ENCODE peak calls at places on chromosome 1, in six cellular contexts. C is K562, W is A549, H is HepG2, U is endothelial cell of umbilical vein, Y is GM12878. A is an unnamed sample.

GRCh38 chr1:64133036-64133435 is 70.4 kb upstream of the UBE2U start:
- DNase-seq in C (no peak), W (peak), H (no peak), U (peak), Y (no peak), A (no peak)

GRCh38 chr1:181089777-181090505 is 1.4 kb downstream of the IER5 start:
- DNase-seq in C (peak), W (no peak), H (peak), U (peak), Y (no peak), A (peak)

GRCh38 chr1:228940526-228940925 is 205.2 kb downstream of the RHOU start:
- DNase-seq in C (no peak), W (no peak), H (no peak), U (no peak), Y (no peak), A (no peak)

GRCh38 chr1:178495741-178496409 is 889 bp downstream of the CLEC20A start:
- DNase-seq in C (no peak), W (no peak), H (no peak), U (no peak), Y (no peak), A (no peak)

GRCh38 chr1:235127774-235128452 is 724 bp downstream of the TOMM20 start:
- DNase-seq in C (no peak), W (no peak), H (no peak), U (peak), Y (no peak), A (peak)

GRCh38 chr1:232678185-232678886 is 48.4 kb upstream of the SIPA1L2 start:
- DNase-seq in C (no peak), W (peak), H (no peak), U (peak), Y (no peak), A (no peak)

GRCh38 chr1:113830039-113830438 is 17.8 kb upstream of the RSBN1 start:
- DNase-seq in C (no peak), W (no peak), H (no peak), U (no peak), Y (no peak), A (no peak)

GRCh38 chr1:31013187-31013864 is 52.2 kb downstream of the PUM1 start:
- DNase-seq in C (no peak), W (no peak), H (peak), U (peak), Y (no peak), A (peak)

GRCh38 chr1:57934745-57935144 is 510.9 kb upstream of the DAB1 start:
- DNase-seq in C (no peak), W (no peak), H (no peak), U (no peak), Y (no peak), A (no peak)

GRCh38 chr1:41507152-41507720 is 22.8 kb upstream of the EDN2 start:
- DNase-seq in C (no peak), W (no peak), H (no peak), U (no peak), Y (no peak), A (no peak)

GRCh38 chr1:15957221-15958090 is 18.4 kb downstream of the ZBTB17 start:
- DNase-seq in C (peak), W (no peak), H (no peak), U (no peak), Y (no peak), A (no peak)

GRCh38 chr1:46315669-46316403 is 12.3 kb downstream of the UQCRH start:
- DNase-seq in C (no peak), W (no peak), H (no peak), U (no peak), Y (no peak), A (no peak)

GRCh38 chr1:17308593-17308992 is 596 bp downstream of the PADI4 start:
- DNase-seq in C (no peak), W (no peak), H (no peak), U (no peak), Y (no peak), A (peak)

GRCh38 chr1:13725714-13726175 is 25.8 kb downstream of the PRDM2 start:
- DNase-seq in C (peak), W (peak), H (peak), U (peak), Y (no peak), A (peak)

GRCh38 chr1:206032356-206033140 is 8.9 kb upstream of the CTSE start:
- DNase-seq in C (no peak), W (no peak), H (no peak), U (peak), Y (no peak), A (no peak)

GRCh38 chr1:46394108-46394871 is at the start of gene FAAH:
- DNase-seq in C (no peak), W (no peak), H (peak), U (no peak), Y (no peak), A (no peak)

GRCh38 chr1:43359696-43360095 is 915 bp downstream of the CDC20 start:
- DNase-seq in C (no peak), W (no peak), H (no peak), U (no peak), Y (no peak), A (peak)

GRCh38 chr1:1562556-1563195 is 12.0 kb downstream of the SSU72 start:
- DNase-seq in C (no peak), W (no peak), H (no peak), U (no peak), Y (no peak), A (no peak)

GRCh38 chr1:2921970-2922686 is 99.1 kb upstream of the ACTRT2 start:
- DNase-seq in C (peak), W (peak), H (no peak), U (no peak), Y (no peak), A (peak)

GRCh38 chr1:64472805-64473204 is 2.9 kb downstream of the CACHD1 start:
- DNase-seq in C (no peak), W (no peak), H (no peak), U (no peak), Y (no peak), A (no peak)

GRCh38 chr1:59412705-59413326 is 115.9 kb downstream of the FGGY start:
- DNase-seq in C (no peak), W (no peak), H (no peak), U (no peak), Y (no peak), A (peak)

GRCh38 chr1:202835548-202836072 is 24.9 kb downstream of the PCAT6 start:
- DNase-seq in C (no peak), W (no peak), H (no peak), U (no peak), Y (no peak), A (peak)

GRCh38 chr1:151773698-151774097 is 10.4 kb upstream of the MRPL9 start:
- DNase-seq in C (no peak), W (no peak), H (no peak), U (no peak), Y (no peak), A (no peak)

GRCh38 chr1:172382406-172382805 is 38.1 kb upstream of the C1orf105 start:
- DNase-seq in C (no peak), W (no peak), H (no peak), U (no peak), Y (no peak), A (no peak)

GRCh38 chr1:84780000-84780716 is 89.9 kb upstream of the SSX2IP start:
- DNase-seq in C (no peak), W (no peak), H (no peak), U (no peak), Y (no peak), A (peak)

GRCh38 chr1:83011270-83011669 is 987.7 kb downstream of the TTLL7 start:
- DNase-seq in C (no peak), W (no peak), H (no peak), U (no peak), Y (no peak), A (no peak)

GRCh38 chr1:64664287-64664686 is 80.6 kb upstream of the RAVER2 start:
- DNase-seq in C (no peak), W (no peak), H (no peak), U (no peak), Y (no peak), A (no peak)

GRCh38 chr1:8004113-8004802 is 21.9 kb downstream of the ERRFI1 start:
- DNase-seq in C (no peak), W (no peak), H (no peak), U (no peak), Y (no peak), A (no peak)

GRCh38 chr1:9588551-9589143 is at the start of gene TMEM201:
- DNase-seq in C (peak), W (peak), H (peak), U (peak), Y (peak), A (peak)
- TF ChIP-seq POLR2A in C (no peak), W (peak), H (peak), U (no peak), Y (peak), A (peak)

GRCh38 chr1:68051475-68051874 is 1.0 kb upstream of the DIRAS3 start:
- DNase-seq in C (no peak), W (no peak), H (no peak), U (peak), Y (no peak), A (no peak)
- H3K4me3 ChIP-seq in C (no peak), W (no peak), H (no peak), U (no peak), Y (no peak), A (no peak)

GRCh38 chr1:22932803-22933470 is 39.7 kb downstream of the LACTBL1 start:
- DNase-seq in C (no peak), W (no peak), H (no peak), U (no peak), Y (no peak), A (no peak)
- TF ChIP-seq MYC in C (no peak), W (no peak), H (no peak), U (no peak), Y (no peak), A (no peak)

GRCh38 chr1:50920409-50920808 is 39.7 kb downstream of the FAF1 start:
- DNase-seq in C (no peak), W (no peak), H (no peak), U (no peak), Y (no peak), A (no peak)

GRCh38 chr1:50913954-50914353 is 46.1 kb downstream of the FAF1 start:
- DNase-seq in C (no peak), W (no peak), H (no peak), U (no peak), Y (no peak), A (no peak)

GRCh38 chr1:50917796-50918137 is 42.3 kb downstream of the FAF1 start:
- DNase-seq in C (no peak), W (no peak), H (no peak), U (no peak), Y (no peak), A (no peak)

GRCh38 chr1:50915621-50916020 is 44.4 kb downstream of the FAF1 start:
- DNase-seq in C (no peak), W (no peak), H (no peak), U (no peak), Y (no peak), A (no peak)

GRCh38 chr1:50917128-50917795 is 42.8 kb downstream of the FAF1 start:
- DNase-seq in C (no peak), W (no peak), H (no peak), U (no peak), Y (peak), A (no peak)
- TF ChIP-seq POLR2A in C (no peak), W (no peak), H (no peak), U (no peak), Y (no peak), A (no peak)

DNA sequence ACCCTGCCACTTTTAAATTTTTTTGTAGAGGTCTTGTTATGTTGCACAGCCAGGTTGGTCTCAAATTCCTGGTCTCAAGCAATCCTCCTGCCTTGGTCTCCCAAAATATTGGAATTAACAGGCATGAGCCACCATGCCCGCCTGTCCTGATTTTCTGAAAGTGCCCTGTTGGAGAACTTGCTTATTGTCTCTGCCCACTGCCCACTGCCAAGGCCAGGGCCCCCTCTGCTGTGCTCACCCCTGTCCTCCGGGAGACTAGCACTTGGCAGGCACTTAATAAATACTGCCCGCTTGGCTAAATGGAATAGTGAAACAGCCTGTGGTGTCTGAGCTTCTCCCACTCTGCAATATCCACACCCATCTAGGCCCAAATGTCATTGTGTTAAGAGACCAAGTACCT is 35.7 kb downstream of the CTNNBIP1 start:
- DNase-seq in C (no peak), W (no peak), H (no peak), U (peak), Y (no peak), A (no peak)
- H3K4me3 ChIP-seq in C (no peak), W (no peak), H (no peak), U (no peak), Y (no peak), A (no peak)

GRCh38 chr1:162918111-162918754 is 57.3 kb upstream of the CCDC190 start:
- DNase-seq in C (no peak), W (no peak), H (no peak), U (no peak), Y (no peak), A (no peak)
- TF ChIP-seq MYC in C (no peak), W (no peak), H (no peak), U (no peak), Y (no peak), A (no peak)

GRCh38 chr1:9295884-9296283 is 3.2 kb downstream of the SPSB1 start:
- DNase-seq in C (no peak), W (no peak), H (no peak), U (no peak), Y (no peak), A (no peak)

GRCh38 chr1:9294910-9295636 is 2.4 kb downstream of the SPSB1 start:
- DNase-seq in C (no peak), W (peak), H (no peak), U (peak), Y (no peak), A (no peak)

GRCh38 chr1:9293241-9293511 is 482 bp downstream of the SPSB1 start:
- DNase-seq in C (no peak), W (no peak), H (no peak), U (no peak), Y (no peak), A (no peak)

GRCh38 chr1:9293512-9294439 is 1.1 kb downstream of the SPSB1 start:
- DNase-seq in C (peak), W (peak), H (no peak), U (no peak), Y (no peak), A (peak)

GRCh38 chr1:9294440-9294773 is 1.7 kb downstream of the SPSB1 start:
- DNase-seq in C (no peak), W (peak), H (peak), U (peak), Y (no peak), A (peak)
- TF ChIP-seq POLR2A in C (no peak), W (no peak), H (no peak), U (no peak), Y (no peak), A (no peak)

DNA sequence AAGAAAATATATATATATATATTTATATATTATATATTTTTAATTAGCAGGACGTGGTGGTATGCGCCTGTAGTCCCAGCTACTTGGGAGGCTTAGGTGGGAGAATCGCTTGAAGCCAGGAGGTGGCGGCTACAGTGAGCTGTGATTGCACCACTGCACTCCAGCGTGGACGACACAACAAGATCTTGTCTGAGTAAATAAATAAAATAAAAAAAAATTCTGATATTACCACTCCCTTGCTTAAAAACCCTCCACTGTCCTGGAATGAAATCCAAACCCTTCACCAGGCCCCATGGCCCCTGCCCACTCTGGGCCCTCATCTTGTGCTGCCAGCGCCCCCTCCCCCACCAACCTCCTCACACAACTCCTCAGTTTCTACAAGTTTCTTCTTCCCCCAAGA is 1.7 kb upstream of the ECE1 start:
- DNase-seq in C (no peak), W (no peak), H (no peak), U (no peak), Y (no peak), A (no peak)
- H3K4me3 ChIP-seq in C (no peak), W (no peak), H (no peak), U (no peak), Y (no peak), A (no peak)

GRCh38 chr1:108079550-108079949 is 114.6 kb upstream of the VAV3 start:
- DNase-seq in C (peak), W (no peak), H (no peak), U (no peak), Y (no peak), A (no peak)
- TF ChIP-seq MYC in C (no peak), W (no peak), H (no peak), U (no peak), Y (no peak), A (no peak)

GRCh38 chr1:201539561-201540404 is 856 bp downstream of the NAV1 start:
- DNase-seq in C (peak), W (no peak), H (no peak), U (peak), Y (no peak), A (no peak)

GRCh38 chr1:201537467-201537866 is 1.5 kb upstream of the NAV1 start:
- DNase-seq in C (no peak), W (no peak), H (no peak), U (no peak), Y (no peak), A (no peak)

GRCh38 chr1:201537028-201537427 is 1.9 kb upstream of the NAV1 start:
- DNase-seq in C (no peak), W (no peak), H (no peak), U (no peak), Y (no peak), A (no peak)

GRCh38 chr1:201537966-201538617 is 835 bp upstream of the NAV1 start:
- DNase-seq in C (no peak), W (no peak), H (no peak), U (peak), Y (no peak), A (no peak)

DNA sequence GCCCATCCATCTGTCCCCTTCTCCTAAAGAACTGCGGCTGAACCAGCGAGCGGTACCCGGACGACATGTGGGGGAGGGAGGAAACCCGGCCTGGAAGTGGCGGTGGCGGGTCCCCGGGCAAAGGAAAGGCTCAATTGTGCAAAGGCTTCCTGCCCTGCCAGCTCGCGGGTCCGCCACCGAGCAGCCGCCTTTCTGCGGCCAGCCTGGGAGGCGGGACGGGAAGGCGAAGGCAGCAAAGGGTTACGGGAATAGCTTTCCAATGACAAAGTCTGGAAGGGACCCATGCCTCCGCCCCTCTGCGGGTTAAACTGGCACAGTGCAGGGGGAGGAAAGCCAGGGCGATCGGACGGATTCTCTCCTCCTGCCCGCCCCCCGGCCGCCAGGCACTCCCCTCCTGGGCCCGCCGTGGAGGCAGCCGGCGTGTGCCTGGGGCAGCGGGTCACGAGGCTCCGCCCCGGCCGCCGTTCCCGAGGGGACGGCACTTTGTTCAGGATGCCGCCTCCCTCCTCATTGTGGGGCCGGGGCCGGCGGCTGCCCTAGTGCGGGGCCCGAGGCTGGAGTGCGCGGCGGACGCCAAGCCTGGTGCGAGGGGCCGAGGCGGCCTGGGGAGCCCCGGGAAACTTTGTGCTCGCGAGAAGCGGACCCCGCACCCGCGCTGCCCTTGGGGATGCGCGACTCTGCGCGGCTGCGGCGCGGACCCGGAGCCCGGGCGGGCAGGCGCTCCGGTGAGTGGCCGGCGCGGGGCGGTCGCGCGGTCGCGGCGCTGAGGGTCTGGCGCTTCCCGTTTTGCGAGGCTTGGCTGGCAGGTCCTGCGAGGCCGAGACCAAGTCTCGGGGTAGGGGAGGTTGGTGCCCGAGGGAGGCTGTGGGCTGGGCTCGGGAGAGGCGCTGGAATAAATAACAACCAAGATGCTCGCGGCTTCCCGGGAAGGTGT is at the start of gene NAV1:
- DNase-seq in C (peak), W (peak), H (no peak), U (peak), Y (no peak), A (no peak)
- TF ChIP-seq POLR2A in C (no peak), W (no peak), H (no peak), U (peak), Y (no peak), A (no peak)